ENCODE peak calls at places on chromosomes 13 and 19, in nine cellular contexts. U, P, A, M, G, N, R, C and E are unnamed samples.

GRCh38 chr19:55118401-55118991 is 1.1 kb upstream of the PPP1R12C start:
- DNase-seq in U (no peak), P (no peak), A (peak; percentile 82), M (no peak), G (peak; percentile 67), N (peak; percentile 41), R (no peak), C (no peak), E (peak; percentile 63)

GRCh38 chr13:20547479-20547908 is 19.5 kb upstream of the IFT88 start:
- DNase-seq in U (no peak), P (peak; percentile 28), A (no peak), M (peak; percentile 82), G (no peak), N (no peak), R (no peak), C (no peak), E (no peak)

GRCh38 chr19:33906578-33907335 is 110.1 kb downstream of the KCTD15 start:
- DNase-seq in U (peak; percentile 52), P (no peak), A (peak; percentile 66), M (no peak), G (no peak), N (no peak), R (no peak), C (no peak), E (no peak)

GRCh38 chr19:50794778-50795664 is 4.8 kb downstream of the ACP4 start:
- DNase-seq in U (peak; percentile 59), P (no peak), A (peak; percentile 84), M (no peak), G (no peak), N (peak; percentile 70), R (peak; percentile 55), C (no peak), E (no peak)

GRCh38 chr13:27302643-27303262 is 32.1 kb downstream of the RASL11A start:
- DNase-seq in U (no peak), P (no peak), A (no peak), M (no peak), G (peak; percentile 9), N (no peak), R (no peak), C (no peak), E (no peak)

GRCh38 chr19:38693380-38694223 is 46.2 kb downstream of the ACTN4 start:
- DNase-seq in U (peak; percentile 98), P (peak; percentile 96), A (peak; percentile 95), M (peak; percentile 37), G (no peak), N (peak; percentile 79), R (peak; percentile 9), C (peak; percentile 25), E (no peak)

GRCh38 chr13:62879071-62879470 is 1463.4 kb upstream of the PCDH20 start:
- DNase-seq in U (peak; percentile 74), P (no peak), A (no peak), M (no peak), G (no peak), N (no peak), R (no peak), C (no peak), E (no peak)

GRCh38 chr13:75149781-75150180 is 332.2 kb downstream of the TBC1D4 start:
- DNase-seq in U (no peak), P (no peak), A (no peak), M (no peak), G (no peak), N (no peak), R (no peak), C (no peak), E (no peak)

GRCh38 chr19:52231154-52231565 is 38.2 kb upstream of the ZNF766 start:
- DNase-seq in U (peak; percentile 48), P (peak; percentile 4), A (no peak), M (no peak), G (no peak), N (no peak), R (no peak), C (no peak), E (no peak)

GRCh38 chr19:55673465-55673864 is 1.6 kb upstream of the EPN1 start:
- DNase-seq in U (no peak), P (no peak), A (no peak), M (no peak), G (no peak), N (no peak), R (no peak), C (no peak), E (no peak)

GRCh38 chr13:24152292-24153214 is 8.0 kb upstream of the SPATA13 start:
- DNase-seq in U (no peak), P (no peak), A (no peak), M (no peak), G (no peak), N (no peak), R (no peak), C (no peak), E (no peak)

GRCh38 chr13:44331912-44332840 is 41.4 kb upstream of the SERP2 start:
- DNase-seq in U (peak; percentile 68), P (peak; percentile 17), A (peak; percentile 89), M (no peak), G (no peak), N (no peak), R (no peak), C (no peak), E (peak; percentile 94)

GRCh38 chr19:18495204-18495911 is 26.5 kb downstream of the ELL start:
- DNase-seq in U (no peak), P (no peak), A (peak; percentile 65), M (no peak), G (no peak), N (no peak), R (no peak), C (no peak), E (no peak)

GRCh38 chr19:55579766-55580621 is 654 bp downstream of the ZNF579 start:
- DNase-seq in U (peak; percentile 27), P (peak; percentile 54), A (peak; percentile 97), M (no peak), G (no peak), N (no peak), R (peak; percentile 46), C (no peak), E (peak; percentile 40)

GRCh38 chr13:113591750-113592149 is 7.2 kb downstream of the TFDP1 start:
- DNase-seq in U (no peak), P (no peak), A (peak; percentile 35), M (no peak), G (no peak), N (no peak), R (no peak), C (no peak), E (peak; percentile 9)

GRCh38 chr19:55353803-55354697 is 469 bp downstream of the COX6B2 start:
- DNase-seq in U (peak; percentile 47), P (peak; percentile 27), A (peak; percentile 98), M (peak; percentile 73), G (peak; percentile 76), N (peak; percentile 58), R (peak; percentile 74), C (peak; percentile 48), E (peak; percentile 77)

GRCh38 chr19:45643024-45643926 is 4.1 kb upstream of the EML2 start:
- DNase-seq in U (peak; percentile 80), P (peak; percentile 78), A (peak; percentile 99), M (peak; percentile 80), G (peak; percentile 98), N (peak; percentile 96), R (peak; percentile 90), C (peak; percentile 95), E (peak; percentile 65)

GRCh38 chr19:5789886-5790572 is 934 bp downstream of the DUS3L start:
- DNase-seq in U (no peak), P (no peak), A (peak; percentile 80), M (no peak), G (no peak), N (no peak), R (no peak), C (no peak), E (peak; percentile 58)

GRCh38 chr19:49398001-49398615 is 10.1 kb downstream of the KASH5 start:
- DNase-seq in U (no peak), P (no peak), A (no peak), M (no peak), G (no peak), N (no peak), R (no peak), C (no peak), E (no peak)

GRCh38 chr19:49344516-49345423 is 9.6 kb downstream of the CD37 start:
- DNase-seq in U (no peak), P (no peak), A (peak; percentile 82), M (no peak), G (no peak), N (no peak), R (no peak), C (no peak), E (no peak)

GRCh38 chr13:100527644-100528043 is 60.9 kb downstream of the GGACT start:
- DNase-seq in U (no peak), P (no peak), A (peak; percentile 9), M (no peak), G (no peak), N (no peak), R (no peak), C (no peak), E (no peak)

GRCh38 chr13:27919934-27920676 is at the start of gene PDX1:
- DNase-seq in U (no peak), P (no peak), A (peak; percentile 84), M (peak; percentile 85), G (no peak), N (no peak), R (no peak), C (no peak), E (no peak)

GRCh38 chr19:16598848-16599247 is 26.6 kb upstream of the SLC35E1 start:
- DNase-seq in U (no peak), P (no peak), A (peak; percentile 5), M (no peak), G (no peak), N (no peak), R (no peak), C (no peak), E (no peak)

GRCh38 chr19:2503521-2504109 is 27.7 kb downstream of the GADD45B start:
- DNase-seq in U (peak; percentile 89), P (no peak), A (peak; percentile 94), M (peak; percentile 68), G (peak; percentile 66), N (no peak), R (no peak), C (peak; percentile 73), E (no peak)

GRCh38 chr19:17332677-17333581 is 1.7 kb downstream of the ANO8 start:
- DNase-seq in U (peak; percentile 65), P (no peak), A (peak; percentile 84), M (peak; percentile 6), G (peak; percentile 49), N (peak; percentile 71), R (peak; percentile 96), C (no peak), E (no peak)

GRCh38 chr13:112697756-112698655 is 8.2 kb downstream of the ATP11A start:
- DNase-seq in U (no peak), P (no peak), A (peak; percentile 81), M (no peak), G (no peak), N (no peak), R (no peak), C (no peak), E (no peak)

GRCh38 chr13:78247362-78247761 is 328.7 kb upstream of the EDNRB start:
- DNase-seq in U (peak; percentile 8), P (no peak), A (no peak), M (no peak), G (no peak), N (peak; percentile 14), R (no peak), C (no peak), E (no peak)